ENCODE peak calls at places on chromosomes 1 and 21, in six cellular contexts. One of them, this sample, is unnamed.

GRCh38 chr1:44351289-44351688 is 3.8 kb downstream of the ERI3 start:
- DNase-seq in choroid plexus epithelial cell: no peak
- DNase-seq in aorta: no peak
- DNase-seq in fibroblast of lung: no peak
- DNase-seq in A549: no peak
- DNase-seq in fibroblast of mammary gland: no peak
- DNase-seq in this sample: no peak

GRCh38 chr1:198156745-198157240 is at the start of gene NEK7:
- DNase-seq in choroid plexus epithelial cell: peak; percentile 86
- DNase-seq in aorta: peak; percentile 93
- DNase-seq in fibroblast of lung: peak; percentile 80
- DNase-seq in A549: peak; percentile 86
- DNase-seq in fibroblast of mammary gland: peak; percentile 74
- DNase-seq in this sample: peak; percentile 95

GRCh38 chr1:243718022-243718421 is 132.0 kb downstream of the AKT3 start:
- DNase-seq in choroid plexus epithelial cell: no peak
- DNase-seq in aorta: no peak
- DNase-seq in fibroblast of lung: no peak
- DNase-seq in A549: no peak
- DNase-seq in fibroblast of mammary gland: no peak
- DNase-seq in this sample: no peak

GRCh38 chr1:85144351-85144750 is 56.5 kb downstream of the SYDE2 start:
- DNase-seq in choroid plexus epithelial cell: no peak
- DNase-seq in aorta: no peak
- DNase-seq in fibroblast of lung: no peak
- DNase-seq in A549: no peak
- DNase-seq in fibroblast of mammary gland: no peak
- DNase-seq in this sample: no peak

GRCh38 chr1:172167801-172168596 is 252.5 kb upstream of the C1orf105 start:
- DNase-seq in choroid plexus epithelial cell: peak; percentile 81
- DNase-seq in aorta: no peak
- DNase-seq in fibroblast of lung: peak; percentile 85
- DNase-seq in A549: no peak
- DNase-seq in fibroblast of mammary gland: peak; percentile 94
- DNase-seq in this sample: peak; percentile 89

GRCh38 chr1:246271516-246271915 is 235.6 kb downstream of the SMYD3 start:
- DNase-seq in choroid plexus epithelial cell: peak; percentile 63
- DNase-seq in aorta: no peak
- DNase-seq in fibroblast of lung: peak; percentile 41
- DNase-seq in A549: no peak
- DNase-seq in fibroblast of mammary gland: peak; percentile 33
- DNase-seq in this sample: peak; percentile 53

GRCh38 chr1:159197767-159198557 is 6.7 kb upstream of the ACKR1 start:
- DNase-seq in choroid plexus epithelial cell: peak; percentile 87
- DNase-seq in aorta: no peak
- DNase-seq in fibroblast of lung: peak; percentile 75
- DNase-seq in A549: peak; percentile 75
- DNase-seq in fibroblast of mammary gland: peak; percentile 80
- DNase-seq in this sample: peak; percentile 91

GRCh38 chr1:192311281-192311680 is 5.5 kb upstream of the RGS21 start:
- DNase-seq in choroid plexus epithelial cell: peak; percentile 87
- DNase-seq in aorta: no peak
- DNase-seq in fibroblast of lung: peak; percentile 83
- DNase-seq in A549: peak; percentile 40
- DNase-seq in fibroblast of mammary gland: peak; percentile 51
- DNase-seq in this sample: peak; percentile 78

GRCh38 chr21:44090332-44090731 is 16.9 kb upstream of the PWP2 start:
- DNase-seq in choroid plexus epithelial cell: no peak
- DNase-seq in aorta: peak; percentile 58
- DNase-seq in fibroblast of lung: no peak
- DNase-seq in A549: no peak
- DNase-seq in fibroblast of mammary gland: no peak
- DNase-seq in this sample: no peak

GRCh38 chr1:16960560-16961296 is 19.7 kb downstream of the MFAP2 start:
- DNase-seq in choroid plexus epithelial cell: peak; percentile 82
- DNase-seq in aorta: peak; percentile 96
- DNase-seq in fibroblast of lung: peak; percentile 77
- DNase-seq in A549: peak; percentile 87
- DNase-seq in fibroblast of mammary gland: peak; percentile 73
- DNase-seq in this sample: peak; percentile 92

GRCh38 chr1:29505537-29506220 is 269.4 kb downstream of the PTPRU start:
- DNase-seq in choroid plexus epithelial cell: no peak
- DNase-seq in aorta: peak; percentile 42
- DNase-seq in fibroblast of lung: no peak
- DNase-seq in A549: no peak
- DNase-seq in fibroblast of mammary gland: no peak
- DNase-seq in this sample: no peak

GRCh38 chr1:178057131-178057765 is 36.7 kb upstream of the RASAL2 start:
- DNase-seq in choroid plexus epithelial cell: peak; percentile 37
- DNase-seq in aorta: no peak
- DNase-seq in fibroblast of lung: no peak
- DNase-seq in A549: no peak
- DNase-seq in fibroblast of mammary gland: peak; percentile 47
- DNase-seq in this sample: no peak

GRCh38 chr1:185477638-185478216 is 160.7 kb upstream of the IVNS1ABP start:
- DNase-seq in choroid plexus epithelial cell: no peak
- DNase-seq in aorta: no peak
- DNase-seq in fibroblast of lung: no peak
- DNase-seq in A549: no peak
- DNase-seq in fibroblast of mammary gland: no peak
- DNase-seq in this sample: no peak

GRCh38 chr1:63877816-63878215 is 104.0 kb downstream of the ROR1 start:
- DNase-seq in choroid plexus epithelial cell: peak; percentile 77
- DNase-seq in aorta: no peak
- DNase-seq in fibroblast of lung: peak; percentile 69
- DNase-seq in A549: no peak
- DNase-seq in fibroblast of mammary gland: peak; percentile 78
- DNase-seq in this sample: peak; percentile 74

GRCh38 chr1:27574001-27574781 is 29.8 kb downstream of the AHDC1 start:
- DNase-seq in choroid plexus epithelial cell: no peak
- DNase-seq in aorta: no peak
- DNase-seq in fibroblast of lung: no peak
- DNase-seq in A549: no peak
- DNase-seq in fibroblast of mammary gland: no peak
- DNase-seq in this sample: no peak

GRCh38 chr1:167208624-167208976 is 12.1 kb upstream of the POU2F1 start:
- DNase-seq in choroid plexus epithelial cell: no peak
- DNase-seq in aorta: no peak
- DNase-seq in fibroblast of lung: no peak
- DNase-seq in A549: no peak
- DNase-seq in fibroblast of mammary gland: no peak
- DNase-seq in this sample: no peak

GRCh38 chr1:30616759-30617158 is 106.6 kb downstream of the MATN1 start:
- DNase-seq in choroid plexus epithelial cell: no peak
- DNase-seq in aorta: no peak
- DNase-seq in fibroblast of lung: no peak
- DNase-seq in A549: no peak
- DNase-seq in fibroblast of mammary gland: no peak
- DNase-seq in this sample: no peak
- H3K4me3 ChIP-seq in choroid plexus epithelial cell: no peak overlapping the region
- H3K4me3 ChIP-seq in aorta: no peak overlapping the region
- H3K4me3 ChIP-seq in fibroblast of lung: no peak overlapping the region
- H3K4me3 ChIP-seq in A549: no peak overlapping the region
- H3K4me3 ChIP-seq in fibroblast of mammary gland: no peak overlapping the region
- H3K4me3 ChIP-seq in this sample: no peak overlapping the region

DNA sequence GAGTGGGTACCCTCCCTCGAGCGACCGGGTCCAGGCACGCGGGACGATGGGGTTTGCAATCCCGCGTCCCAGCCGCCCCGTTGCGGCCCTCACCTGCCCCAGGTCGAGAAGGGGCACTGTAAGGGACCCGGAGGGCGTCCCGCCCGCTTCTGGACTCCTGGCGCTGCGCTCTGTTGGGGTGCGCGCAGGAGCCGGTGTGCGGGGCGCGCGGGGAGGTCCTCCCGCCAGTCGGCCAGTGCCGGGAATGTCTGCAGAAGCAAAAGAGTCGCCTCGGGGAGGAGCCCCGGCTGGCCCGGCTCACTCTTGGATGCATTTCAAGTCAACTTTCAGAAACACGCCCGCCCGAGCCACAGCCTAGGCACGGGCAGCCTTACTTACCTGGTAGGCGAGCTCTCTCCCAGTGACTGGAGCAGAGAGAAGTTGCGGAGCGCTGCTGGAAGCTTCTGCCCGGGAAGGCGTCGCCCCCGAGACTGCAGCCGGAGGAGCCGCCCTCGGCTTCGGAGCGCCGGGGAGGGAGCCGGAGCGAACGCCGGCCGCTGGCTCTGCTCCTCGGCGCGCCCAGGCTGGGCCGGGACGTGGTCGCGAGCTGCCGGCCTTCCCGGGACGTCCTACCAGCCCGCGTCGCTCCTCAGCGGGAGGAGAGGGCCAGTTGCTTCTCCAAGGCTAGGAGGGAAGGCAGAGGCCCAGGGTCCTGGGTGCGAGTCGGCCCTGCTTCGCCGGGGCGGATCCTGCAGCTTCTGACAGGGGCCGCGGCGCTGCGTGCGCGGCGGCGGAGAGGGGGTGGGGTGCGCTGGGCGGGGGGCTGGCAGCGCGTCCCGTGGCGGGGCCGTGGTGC is at the start of gene LMX1A:
- DNase-seq in choroid plexus epithelial cell: no peak
- DNase-seq in aorta: no peak
- DNase-seq in fibroblast of lung: no peak
- DNase-seq in A549: peak; percentile 18
- DNase-seq in fibroblast of mammary gland: peak; percentile 9
- DNase-seq in this sample: peak; percentile 5
- H3K4me3 ChIP-seq in choroid plexus epithelial cell: no peak within 1 kb of the TSS
- H3K4me3 ChIP-seq in aorta: peak within 1 kb of the TSS; percentile 44
- H3K4me3 ChIP-seq in fibroblast of lung: no peak within 1 kb of the TSS
- H3K4me3 ChIP-seq in A549: peak within 1 kb of the TSS; percentile 35
- H3K4me3 ChIP-seq in fibroblast of mammary gland: peak within 1 kb of the TSS; percentile 7
- H3K4me3 ChIP-seq in this sample: peak within 1 kb of the TSS; percentile 81

DNA sequence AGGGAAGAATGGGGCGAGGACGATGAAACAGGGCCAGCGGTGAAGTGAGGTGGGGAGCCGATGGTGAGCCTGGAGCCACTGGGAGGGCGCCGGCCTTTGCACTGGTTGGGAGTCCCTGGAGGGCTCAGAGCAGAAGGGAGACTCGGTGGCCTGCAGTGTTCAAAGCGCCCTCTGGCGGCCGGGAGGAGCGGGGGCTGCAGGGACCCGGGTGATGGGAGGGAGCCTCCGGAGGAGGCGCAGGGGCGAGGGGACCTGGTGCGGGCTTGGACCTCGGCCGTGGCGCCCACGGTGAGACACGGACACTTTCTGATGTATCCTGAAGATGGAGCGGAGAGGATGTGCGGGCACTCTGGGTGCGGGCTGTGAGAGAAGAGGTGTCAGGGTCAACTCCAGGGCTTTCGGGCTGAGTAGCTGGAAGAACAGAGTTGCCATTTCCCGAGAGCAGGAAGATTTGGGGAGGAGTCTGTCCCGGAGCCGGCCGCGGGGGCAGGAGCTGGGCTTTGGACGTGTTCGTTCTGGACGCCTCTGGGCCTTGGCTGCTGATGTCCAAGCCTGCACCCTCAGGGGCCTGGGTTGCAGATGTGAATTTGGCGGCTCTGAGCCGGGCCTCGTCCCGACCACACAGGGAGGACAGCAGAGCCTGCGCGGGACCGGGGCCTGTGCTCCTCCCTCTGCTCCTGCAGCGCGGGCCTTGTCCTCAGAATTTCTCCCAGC is 29.7 kb downstream of the HEYL start:
- DNase-seq in choroid plexus epithelial cell: peak; percentile 62
- DNase-seq in aorta: peak; percentile 92
- DNase-seq in fibroblast of lung: peak; percentile 29
- DNase-seq in A549: peak; percentile 69
- DNase-seq in fibroblast of mammary gland: peak; percentile 50
- DNase-seq in this sample: peak; percentile 56
- H3K4me3 ChIP-seq in choroid plexus epithelial cell: no peak overlapping the region
- H3K4me3 ChIP-seq in aorta: no peak overlapping the region
- H3K4me3 ChIP-seq in fibroblast of lung: no peak overlapping the region
- H3K4me3 ChIP-seq in A549: no peak overlapping the region
- H3K4me3 ChIP-seq in fibroblast of mammary gland: peak overlapping the region; percentile 13
- H3K4me3 ChIP-seq in this sample: peak overlapping the region; percentile 23

DNA sequence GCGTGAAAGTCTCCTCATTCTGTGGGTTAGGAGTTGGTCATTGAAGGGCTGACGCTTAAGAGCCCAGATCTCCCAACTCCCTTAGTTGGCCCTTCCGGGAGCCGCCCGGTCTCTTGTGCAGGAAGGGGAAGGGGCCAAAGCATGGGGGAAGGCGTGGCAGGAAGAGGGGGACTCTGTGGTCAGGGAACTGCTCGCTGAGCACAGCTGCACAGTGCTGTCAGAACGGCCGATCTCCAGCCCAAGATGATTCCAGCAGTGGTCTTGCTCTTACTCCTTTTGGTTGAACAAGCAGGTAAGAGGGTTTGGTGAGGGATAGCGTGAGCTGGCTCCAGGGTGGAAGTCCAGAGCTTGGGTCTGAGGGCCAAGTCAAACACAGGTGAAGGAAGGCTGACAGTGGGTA is at the start of gene FCER1G:
- DNase-seq in choroid plexus epithelial cell: no peak
- DNase-seq in aorta: no peak
- DNase-seq in fibroblast of lung: no peak
- DNase-seq in A549: no peak
- DNase-seq in fibroblast of mammary gland: no peak
- DNase-seq in this sample: no peak
- H3K4me3 ChIP-seq in choroid plexus epithelial cell: no peak within 1 kb of the TSS
- H3K4me3 ChIP-seq in aorta: no peak within 1 kb of the TSS
- H3K4me3 ChIP-seq in fibroblast of lung: no peak within 1 kb of the TSS
- H3K4me3 ChIP-seq in A549: no peak within 1 kb of the TSS
- H3K4me3 ChIP-seq in fibroblast of mammary gland: no peak within 1 kb of the TSS
- H3K4me3 ChIP-seq in this sample: no peak within 1 kb of the TSS

DNA sequence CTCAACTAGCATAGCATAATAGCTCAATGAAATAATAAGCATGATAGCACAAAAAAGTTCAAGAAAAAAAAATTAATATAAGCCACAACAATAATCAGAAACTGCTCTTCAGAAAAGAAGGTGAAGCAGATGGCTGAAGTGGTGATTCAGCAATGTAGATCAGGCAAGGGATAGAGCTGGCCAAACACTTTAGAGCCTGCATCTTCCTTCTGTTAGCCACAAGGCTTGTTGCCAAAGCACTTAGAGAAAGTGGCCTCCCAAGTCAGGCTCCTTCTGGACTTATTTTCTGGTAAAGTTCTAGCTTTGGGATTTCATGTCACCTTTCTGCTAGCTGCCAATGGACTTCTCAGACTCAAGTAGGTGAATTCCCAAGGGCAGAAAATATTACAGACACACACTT is 60.3 kb upstream of the C1orf87 start:
- DNase-seq in choroid plexus epithelial cell: peak; percentile 61
- DNase-seq in aorta: no peak
- DNase-seq in fibroblast of lung: peak; percentile 76
- DNase-seq in A549: no peak
- DNase-seq in fibroblast of mammary gland: peak; percentile 93
- DNase-seq in this sample: peak; percentile 54
- H3K4me3 ChIP-seq in choroid plexus epithelial cell: no peak overlapping the region
- H3K4me3 ChIP-seq in aorta: no peak overlapping the region
- H3K4me3 ChIP-seq in fibroblast of lung: no peak overlapping the region
- H3K4me3 ChIP-seq in A549: no peak overlapping the region
- H3K4me3 ChIP-seq in fibroblast of mammary gland: no peak overlapping the region
- H3K4me3 ChIP-seq in this sample: no peak overlapping the region

This sample was measured in adipocyte.